ENCODE peak calls at places on chromosomes 7 and 10, in seven cellular contexts. O, P, G, D, T, L and R are unnamed samples.
A peak's percentile ranks its signal among the peaks of the same experiment; 100 is the strongest.

GRCh38 chr7:114345494-114345893 is 69.1 kb upstream of the FOXP2 start:
- DNase-seq in O (no peak), P (no peak), G (peak; percentile 58), D (no peak), T (no peak), L (no peak), R (no peak)

GRCh38 chr7:101943306-101943705 is 125.9 kb downstream of the CUX1 start:
- DNase-seq in O (no peak), P (no peak), G (no peak), D (no peak), T (no peak), L (no peak), R (no peak)

GRCh38 chr10:113630929-113631533 is 32.8 kb downstream of the NRAP start:
- DNase-seq in O (no peak), P (no peak), G (no peak), D (no peak), T (no peak), L (no peak), R (peak; percentile 21)

GRCh38 chr10:73917566-73918305 is 6.8 kb downstream of the PLAU start:
- DNase-seq in O (no peak), P (no peak), G (no peak), D (no peak), T (no peak), L (no peak), R (no peak)

GRCh38 chr7:46881507-46882127 is 700.3 kb downstream of the TNS3 start:
- DNase-seq in O (no peak), P (no peak), G (no peak), D (no peak), T (no peak), L (no peak), R (no peak)

GRCh38 chr10:31075434-31075833 is 43.8 kb upstream of the ZNF438 start:
- DNase-seq in O (no peak), P (no peak), G (peak; percentile 95), D (no peak), T (no peak), L (no peak), R (no peak)

GRCh38 chr10:92150798-92151197 is 140.1 kb downstream of the CPEB3 start:
- DNase-seq in O (no peak), P (no peak), G (no peak), D (no peak), T (no peak), L (no peak), R (no peak)

GRCh38 chr7:110204527-110204926 is 886.4 kb upstream of the LRRN3 start:
- DNase-seq in O (no peak), P (no peak), G (no peak), D (no peak), T (no peak), L (no peak), R (peak; percentile 60)

GRCh38 chr7:135481600-135481979 is 28.3 kb downstream of the CNOT4 start:
- DNase-seq in O (no peak), P (no peak), G (no peak), D (no peak), T (no peak), L (no peak), R (no peak)

GRCh38 chr7:155869784-155870076 is 57.5 kb upstream of the SHH start:
- DNase-seq in O (no peak), P (no peak), G (no peak), D (no peak), T (no peak), L (peak; percentile 68), R (no peak)

GRCh38 chr10:83682399-83682798 is 456.9 kb upstream of the GHITM start:
- DNase-seq in O (no peak), P (no peak), G (no peak), D (no peak), T (no peak), L (no peak), R (no peak)

GRCh38 chr7:94368371-94368791 is 26.3 kb upstream of the COL1A2 start:
- DNase-seq in O (no peak), P (no peak), G (peak; percentile 95), D (no peak), T (no peak), L (no peak), R (no peak)

GRCh38 chr7:100584677-100585510 is 1.0 kb downstream of the LRCH4 start:
- DNase-seq in O (peak; percentile 56), P (peak; percentile 69), G (peak; percentile 75), D (no peak), T (no peak), L (no peak), R (no peak)

GRCh38 chr7:147586526-147586925 is 1004.0 kb upstream of the C7orf33 start:
- DNase-seq in O (no peak), P (no peak), G (peak; percentile 12), D (no peak), T (no peak), L (no peak), R (no peak)

GRCh38 chr10:78435484-78436222 is 402.0 kb downstream of the RPS24 start:
- DNase-seq in O (no peak), P (no peak), G (no peak), D (no peak), T (no peak), L (no peak), R (no peak)

GRCh38 chr7:139471740-139472353 is 11.6 kb downstream of the KLRG2 start:
- DNase-seq in O (no peak), P (no peak), G (peak; percentile 26), D (no peak), T (no peak), L (no peak), R (no peak)

GRCh38 chr7:127336458-127336857 is 56.0 kb downstream of the ZNF800 start:
- DNase-seq in O (no peak), P (no peak), G (no peak), D (no peak), T (no peak), L (no peak), R (no peak)

GRCh38 chr7:98802088-98802780 is 67.6 kb downstream of the TMEM130 start:
- DNase-seq in O (peak; percentile 92), P (no peak), G (peak; percentile 72), D (peak; percentile 36), T (no peak), L (no peak), R (no peak)

GRCh38 chr7:24510781-24511180 is 62.5 kb upstream of the PALS2 start:
- DNase-seq in O (no peak), P (no peak), G (no peak), D (no peak), T (no peak), L (no peak), R (no peak)

GRCh38 chr7:129205126-129205818 is 16.8 kb downstream of the SMO start:
- DNase-seq in O (no peak), P (no peak), G (no peak), D (no peak), T (no peak), L (no peak), R (no peak)

GRCh38 chr7:128939075-128939860 is 1.5 kb downstream of the IRF5 start:
- DNase-seq in O (no peak), P (no peak), G (no peak), D (no peak), T (no peak), L (no peak), R (no peak)

GRCh38 chr10:804191-804781 is 114.8 kb upstream of the DIP2C start:
- DNase-seq in O (no peak), P (no peak), G (no peak), D (peak; percentile 33), T (no peak), L (no peak), R (no peak)